ENCODE peak calls at places on chromosomes 16 and 17, in nine cellular contexts. U, N, I, J, X, F, B, W and L are unnamed samples.
A peak's percentile ranks its signal among the peaks of the same experiment; 100 is the strongest.

GRCh38 chr17:43825567-43825966 is 7.4 kb downstream of the MPP3 start:
- DNase-seq in N (no peak), X (no peak), J (peak; percentile 24), U (no peak), F (no peak), B (no peak), W (no peak), I (no peak), L (no peak)

GRCh38 chr16:27112093-27112811 is 45.5 kb downstream of the C16orf82 start:
- DNase-seq in I (no peak), N (no peak), U (no peak), J (no peak), F (no peak), X (no peak), W (no peak), B (no peak), L (no peak)

GRCh38 chr16:1002399-1003161 is 21.0 kb downstream of the SOX8 start:
- DNase-seq in W (peak; percentile 83), X (peak; percentile 82), U (peak; percentile 53), F (no peak), I (no peak), J (no peak), B (peak; percentile 78), N (no peak), L (no peak)

GRCh38 chr17:9179602-9180001 is 158.3 kb downstream of the NTN1 start:
- DNase-seq in J (peak; percentile 48), F (no peak), I (no peak), U (no peak), X (no peak), W (no peak), B (no peak), N (no peak), L (no peak)

GRCh38 chr17:57357392-57357784 is 101.1 kb downstream of the MSI2 start:
- DNase-seq in I (peak; percentile 64), N (peak; percentile 78), F (no peak), X (no peak), J (peak; percentile 81), W (no peak), B (no peak), U (no peak), L (no peak)

GRCh38 chr16:30372037-30372712 is 1.9 kb upstream of the TBC1D10B start:
- DNase-seq in U (no peak), X (no peak), I (no peak), F (no peak), W (no peak), B (no peak), N (no peak), J (peak; percentile 47), L (no peak)

GRCh38 chr16:83015871-83016270 is 389.1 kb downstream of the CDH13 start:
- DNase-seq in B (no peak), I (no peak), N (no peak), X (no peak), W (no peak), F (no peak), J (no peak), U (no peak), L (peak; percentile 41)

GRCh38 chr17:21250719-21251305 is 2.4 kb downstream of the NATD1 start:
- DNase-seq in N (no peak), B (no peak), I (no peak), X (no peak), J (no peak), U (no peak), F (no peak), W (no peak), L (no peak)

GRCh38 chr17:48603959-48604769 is 622 bp downstream of the HOXB6 start:
- DNase-seq in N (no peak), U (no peak), F (no peak), X (no peak), W (no peak), J (no peak), B (no peak), I (no peak), L (no peak)

GRCh38 chr16:57764341-57765159 is 29.0 kb downstream of the KATNB1 start:
- DNase-seq in U (no peak), F (no peak), I (peak; percentile 57), W (peak; percentile 88), N (peak; percentile 83), J (peak; percentile 90), B (peak; percentile 79), X (peak; percentile 86), L (no peak)

GRCh38 chr17:32261937-32262510 is 3.6 kb upstream of the RHBDL3 start:
- DNase-seq in X (no peak), B (no peak), F (no peak), W (no peak), J (no peak), U (no peak), N (no peak), I (no peak), L (no peak)

GRCh38 chr17:60554377-60554788 is 28.3 kb upstream of the APPBP2 start:
- DNase-seq in J (no peak), F (no peak), U (no peak), N (no peak), X (peak; percentile 96), I (no peak), B (peak; percentile 97), W (peak; percentile 92), L (no peak)

GRCh38 chr17:43431741-43432523 is 33.1 kb downstream of the ARL4D start:
- DNase-seq in F (no peak), W (peak; percentile 60), U (no peak), B (peak; percentile 26), N (no peak), J (no peak), I (no peak), X (peak; percentile 32), L (no peak)

GRCh38 chr16:49563666-49564065 is 190.1 kb downstream of the C16orf78 start:
- DNase-seq in J (no peak), W (peak; percentile 31), N (no peak), F (no peak), X (peak; percentile 17), B (no peak), U (no peak), I (no peak), L (no peak)

GRCh38 chr16:22420606-22421135 is 46.3 kb upstream of the CDR2 start:
- DNase-seq in B (no peak), W (no peak), X (no peak), U (no peak), F (no peak), N (no peak), J (no peak), I (no peak), L (no peak)

GRCh38 chr16:11757671-11758545 is 15.3 kb upstream of the TXNDC11 start:
- DNase-seq in W (peak; percentile 75), X (peak; percentile 94), F (no peak), N (no peak), I (no peak), J (no peak), B (peak; percentile 92), U (no peak), L (no peak)

GRCh38 chr17:78255029-78255656 is 23.7 kb downstream of the TMEM235 start:
- DNase-seq in I (no peak), N (peak; percentile 33), U (no peak), B (no peak), W (no peak), F (no peak), J (no peak), X (no peak), L (no peak)

GRCh38 chr16:47388705-47389104 is 72.2 kb downstream of the ITFG1 start:
- DNase-seq in U (no peak), I (no peak), X (no peak), B (no peak), W (no peak), N (no peak), F (no peak), J (no peak), L (no peak)

GRCh38 chr16:57600048-57600835 is 28.2 kb upstream of the ADGRG1 start:
- DNase-seq in I (peak; percentile 53), B (peak; percentile 63), U (no peak), X (peak; percentile 36), N (peak; percentile 84), J (peak; percentile 77), F (no peak), W (peak; percentile 50), L (no peak)

GRCh38 chr16:89256651-89257254 is 39.2 kb downstream of the ZNF778 start:
- DNase-seq in J (peak; percentile 92), X (peak; percentile 40), B (peak; percentile 21), U (peak; percentile 31), N (peak; percentile 92), I (no peak), W (peak; percentile 47), F (peak; percentile 85), L (no peak)

GRCh38 chr16:72277749-72278148 is 105.8 kb upstream of the PMFBP1 start:
- DNase-seq in U (no peak), B (no peak), F (no peak), N (no peak), I (no peak), W (no peak), J (no peak), X (no peak), L (no peak)

GRCh38 chr17:8791910-8792270 is 7.3 kb downstream of the MFSD6L start:
- DNase-seq in B (peak; percentile 49), I (no peak), U (no peak), W (peak; percentile 92), X (peak; percentile 85), N (no peak), F (no peak), J (no peak), L (no peak)

GRCh38 chr16:31269541-31269940 is 9.8 kb downstream of the ITGAM start:
- DNase-seq in F (no peak), N (no peak), W (no peak), B (no peak), I (no peak), J (no peak), X (no peak), U (no peak), L (no peak)

GRCh38 chr17:80879723-80880649 is 111.7 kb upstream of the CHMP6 start:
- DNase-seq in F (no peak), B (no peak), N (peak; percentile 54), X (no peak), W (no peak), U (no peak), I (no peak), J (peak; percentile 42), L (no peak)

GRCh38 chr17:57480438-57481196 is 224.3 kb downstream of the MSI2 start:
- DNase-seq in J (peak; percentile 55), B (peak; percentile 80), W (peak; percentile 49), U (no peak), I (no peak), X (peak; percentile 80), N (no peak), F (no peak), L (no peak)

GRCh38 chr17:2207815-2208515 is 95.6 kb downstream of the SMG6 start:
- DNase-seq in X (no peak), N (no peak), I (no peak), W (no peak), U (no peak), J (no peak), B (peak; percentile 31), F (no peak), L (no peak)

GRCh38 chr17:77054926-77055325 is 85.8 kb upstream of the SEC14L1 start:
- DNase-seq in I (no peak), X (no peak), J (no peak), B (no peak), W (no peak), N (no peak), F (no peak), U (no peak), L (no peak)

GRCh38 chr17:50542795-50543774 is 3.9 kb upstream of the SPATA20 start:
- DNase-seq in I (no peak), F (no peak), J (no peak), W (no peak), X (no peak), B (no peak), U (no peak), N (peak; percentile 84), L (no peak)

GRCh38 chr16:9049241-9049640 is 42.2 kb upstream of the HAPSTR1 start:
- DNase-seq in B (peak; percentile 84), F (no peak), N (no peak), X (peak; percentile 93), J (peak; percentile 29), I (no peak), W (peak; percentile 80), U (no peak), L (no peak)

GRCh38 chr17:58324409-58325288 is 3.9 kb downstream of the TSPOAP1 start:
- DNase-seq in B (no peak), X (peak; percentile 16), W (no peak), J (peak; percentile 80), U (no peak), I (peak; percentile 61), N (peak; percentile 87), F (no peak), L (no peak)